ENCODE peak calls at places on chromosomes 12 and 14, in eight cellular contexts. One of them, this sample, is unnamed.

GRCh38 chr12:130613831-130614230 is 102.3 kb downstream of the RIMBP2 start:
- DNase-seq in IMR-90: no peak
- DNase-seq in epithelial cell of esophagus: no peak
- DNase-seq in heart left ventricle: no peak
- DNase-seq in skeletal muscle cell: no peak
- DNase-seq in adrenal gland: no peak
- DNase-seq in A549: no peak
- DNase-seq in OCI-LY7: no peak
- DNase-seq in this sample: no peak

GRCh38 chr12:58889557-58889956 is 30.7 kb downstream of the LRIG3 start:
- DNase-seq in IMR-90: no peak
- DNase-seq in epithelial cell of esophagus: no peak
- DNase-seq in heart left ventricle: no peak
- DNase-seq in skeletal muscle cell: no peak
- DNase-seq in adrenal gland: no peak
- DNase-seq in A549: no peak
- DNase-seq in OCI-LY7: no peak
- DNase-seq in this sample: no peak

GRCh38 chr12:4809449-4810218 is 89.4 kb downstream of the GALNT8 start:
- DNase-seq in IMR-90: no peak
- DNase-seq in epithelial cell of esophagus: no peak
- DNase-seq in heart left ventricle: no peak
- DNase-seq in skeletal muscle cell: no peak
- DNase-seq in adrenal gland: no peak
- DNase-seq in A549: no peak
- DNase-seq in OCI-LY7: no peak
- DNase-seq in this sample: no peak

GRCh38 chr14:52351561-52352491 is 37.7 kb downstream of the PTGER2 start:
- DNase-seq in IMR-90: peak; percentile 41
- DNase-seq in epithelial cell of esophagus: no peak
- DNase-seq in heart left ventricle: no peak
- DNase-seq in skeletal muscle cell: peak; percentile 92
- DNase-seq in adrenal gland: no peak
- DNase-seq in A549: peak; percentile 75
- DNase-seq in OCI-LY7: no peak
- DNase-seq in this sample: peak; percentile 86

GRCh38 chr14:105294142-105294597 is 6.6 kb downstream of the BRF1 start:
- DNase-seq in IMR-90: peak; percentile 50
- DNase-seq in epithelial cell of esophagus: no peak
- DNase-seq in heart left ventricle: peak; percentile 80
- DNase-seq in skeletal muscle cell: no peak
- DNase-seq in adrenal gland: peak; percentile 76
- DNase-seq in A549: no peak
- DNase-seq in OCI-LY7: peak; percentile 71
- DNase-seq in this sample: peak; percentile 51

GRCh38 chr12:108679282-108679681 is 45.6 kb upstream of the SELPLG start:
- DNase-seq in IMR-90: no peak
- DNase-seq in epithelial cell of esophagus: no peak
- DNase-seq in heart left ventricle: no peak
- DNase-seq in skeletal muscle cell: no peak
- DNase-seq in adrenal gland: no peak
- DNase-seq in A549: no peak
- DNase-seq in OCI-LY7: peak; percentile 36
- DNase-seq in this sample: no peak

GRCh38 chr12:3191450-3191849 is 114.3 kb downstream of the TSPAN9 start:
- DNase-seq in IMR-90: no peak
- DNase-seq in epithelial cell of esophagus: no peak
- DNase-seq in heart left ventricle: no peak
- DNase-seq in skeletal muscle cell: no peak
- DNase-seq in adrenal gland: no peak
- DNase-seq in A549: no peak
- DNase-seq in OCI-LY7: no peak
- DNase-seq in this sample: no peak

GRCh38 chr14:31568151-31568550 is 6.9 kb downstream of the NUBPL start:
- DNase-seq in IMR-90: peak; percentile 70
- DNase-seq in epithelial cell of esophagus: no peak
- DNase-seq in heart left ventricle: no peak
- DNase-seq in skeletal muscle cell: no peak
- DNase-seq in adrenal gland: no peak
- DNase-seq in A549: no peak
- DNase-seq in OCI-LY7: no peak
- DNase-seq in this sample: peak; percentile 61

GRCh38 chr14:97196336-97196735 is 399.2 kb downstream of the VRK1 start:
- DNase-seq in IMR-90: no peak
- DNase-seq in epithelial cell of esophagus: no peak
- DNase-seq in heart left ventricle: no peak
- DNase-seq in skeletal muscle cell: no peak
- DNase-seq in adrenal gland: no peak
- DNase-seq in A549: no peak
- DNase-seq in OCI-LY7: no peak
- DNase-seq in this sample: no peak

GRCh38 chr12:51171884-51172514 is 936 bp downstream of the TFCP2 start:
- DNase-seq in IMR-90: peak; percentile 48
- DNase-seq in epithelial cell of esophagus: peak; percentile 28
- DNase-seq in heart left ventricle: no peak
- DNase-seq in skeletal muscle cell: no peak
- DNase-seq in adrenal gland: peak; percentile 30
- DNase-seq in A549: no peak
- DNase-seq in OCI-LY7: peak; percentile 22
- DNase-seq in this sample: peak; percentile 25

GRCh38 chr12:21940972-21941521 is at the start of gene ABCC9:
- DNase-seq in IMR-90: peak; percentile 33
- DNase-seq in epithelial cell of esophagus: peak; percentile 4
- DNase-seq in heart left ventricle: peak; percentile 79
- DNase-seq in skeletal muscle cell: no peak
- DNase-seq in adrenal gland: no peak
- DNase-seq in A549: no peak
- DNase-seq in OCI-LY7: no peak
- DNase-seq in this sample: peak; percentile 20

GRCh38 chr14:55101698-55102097 is 27.4 kb upstream of the LGALS3 start:
- DNase-seq in IMR-90: no peak
- DNase-seq in epithelial cell of esophagus: no peak
- DNase-seq in heart left ventricle: no peak
- DNase-seq in skeletal muscle cell: no peak
- DNase-seq in adrenal gland: no peak
- DNase-seq in A549: no peak
- DNase-seq in OCI-LY7: no peak
- DNase-seq in this sample: no peak

GRCh38 chr14:55102141-55102547 is 26.9 kb upstream of the LGALS3 start:
- DNase-seq in IMR-90: peak; percentile 96
- DNase-seq in epithelial cell of esophagus: peak; percentile 88
- DNase-seq in heart left ventricle: peak; percentile 77
- DNase-seq in skeletal muscle cell: peak; percentile 100
- DNase-seq in adrenal gland: peak; percentile 49
- DNase-seq in A549: peak; percentile 84
- DNase-seq in OCI-LY7: peak; percentile 94
- DNase-seq in this sample: peak; percentile 100

GRCh38 chr14:55097894-55098560 is 31.0 kb upstream of the LGALS3 start:
- DNase-seq in IMR-90: no peak
- DNase-seq in epithelial cell of esophagus: peak; percentile 75
- DNase-seq in heart left ventricle: no peak
- DNase-seq in skeletal muscle cell: no peak
- DNase-seq in adrenal gland: peak; percentile 57
- DNase-seq in A549: no peak
- DNase-seq in OCI-LY7: peak; percentile 41
- DNase-seq in this sample: no peak

GRCh38 chr14:55099741-55100140 is 29.3 kb upstream of the LGALS3 start:
- DNase-seq in IMR-90: peak; percentile 55
- DNase-seq in epithelial cell of esophagus: peak; percentile 68
- DNase-seq in heart left ventricle: no peak
- DNase-seq in skeletal muscle cell: peak; percentile 34
- DNase-seq in adrenal gland: no peak
- DNase-seq in A549: no peak
- DNase-seq in OCI-LY7: no peak
- DNase-seq in this sample: peak; percentile 72

GRCh38 chr14:55098561-55098898 is 30.5 kb upstream of the LGALS3 start:
- DNase-seq in IMR-90: no peak
- DNase-seq in epithelial cell of esophagus: no peak
- DNase-seq in heart left ventricle: no peak
- DNase-seq in skeletal muscle cell: no peak
- DNase-seq in adrenal gland: no peak
- DNase-seq in A549: no peak
- DNase-seq in OCI-LY7: no peak
- DNase-seq in this sample: no peak
- H3K4me3 ChIP-seq in IMR-90: no peak overlapping the region
- H3K4me3 ChIP-seq in epithelial cell of esophagus: no peak overlapping the region
- H3K4me3 ChIP-seq in heart left ventricle: no peak overlapping the region
- H3K4me3 ChIP-seq in skeletal muscle cell: no peak overlapping the region
- H3K4me3 ChIP-seq in adrenal gland: no peak overlapping the region
- H3K4me3 ChIP-seq in A549: no peak overlapping the region
- H3K4me3 ChIP-seq in OCI-LY7: no peak overlapping the region
- H3K4me3 ChIP-seq in this sample: no peak overlapping the region

GRCh38 chr12:9864913-9865675 is 4.1 kb downstream of the CLEC2B start:
- DNase-seq in IMR-90: no peak
- DNase-seq in epithelial cell of esophagus: no peak
- DNase-seq in heart left ventricle: no peak
- DNase-seq in skeletal muscle cell: no peak
- DNase-seq in adrenal gland: no peak
- DNase-seq in A549: no peak
- DNase-seq in OCI-LY7: no peak
- DNase-seq in this sample: no peak
- H3K4me3 ChIP-seq in IMR-90: no peak overlapping the region
- H3K4me3 ChIP-seq in epithelial cell of esophagus: no peak overlapping the region
- H3K4me3 ChIP-seq in heart left ventricle: peak overlapping the region; percentile 60
- H3K4me3 ChIP-seq in skeletal muscle cell: no peak overlapping the region
- H3K4me3 ChIP-seq in adrenal gland: no peak overlapping the region
- H3K4me3 ChIP-seq in A549: no peak overlapping the region
- H3K4me3 ChIP-seq in OCI-LY7: peak overlapping the region; percentile 11
- H3K4me3 ChIP-seq in this sample: no peak overlapping the region

GRCh38 chr12:18165889-18166288 is 75.9 kb upstream of the RERGL start:
- DNase-seq in IMR-90: no peak
- DNase-seq in epithelial cell of esophagus: no peak
- DNase-seq in heart left ventricle: no peak
- DNase-seq in skeletal muscle cell: no peak
- DNase-seq in adrenal gland: no peak
- DNase-seq in A549: no peak
- DNase-seq in OCI-LY7: no peak
- DNase-seq in this sample: peak; percentile 4
- H3K4me3 ChIP-seq in IMR-90: peak overlapping the region; percentile 7
- H3K4me3 ChIP-seq in epithelial cell of esophagus: no peak overlapping the region
- H3K4me3 ChIP-seq in heart left ventricle: no peak overlapping the region
- H3K4me3 ChIP-seq in skeletal muscle cell: no peak overlapping the region
- H3K4me3 ChIP-seq in adrenal gland: no peak overlapping the region
- H3K4me3 ChIP-seq in A549: no peak overlapping the region
- H3K4me3 ChIP-seq in OCI-LY7: no peak overlapping the region
- H3K4me3 ChIP-seq in this sample: peak overlapping the region; percentile 27

GRCh38 chr12:116381240-116381743 is 103.8 kb upstream of the MED13L start:
- DNase-seq in IMR-90: no peak
- DNase-seq in epithelial cell of esophagus: no peak
- DNase-seq in heart left ventricle: no peak
- DNase-seq in skeletal muscle cell: no peak
- DNase-seq in adrenal gland: no peak
- DNase-seq in A549: no peak
- DNase-seq in OCI-LY7: no peak
- DNase-seq in this sample: no peak
- H3K4me3 ChIP-seq in IMR-90: no peak overlapping the region
- H3K4me3 ChIP-seq in epithelial cell of esophagus: no peak overlapping the region
- H3K4me3 ChIP-seq in heart left ventricle: no peak overlapping the region
- H3K4me3 ChIP-seq in skeletal muscle cell: peak overlapping the region; percentile 3
- H3K4me3 ChIP-seq in adrenal gland: no peak overlapping the region
- H3K4me3 ChIP-seq in A549: peak overlapping the region; percentile 17
- H3K4me3 ChIP-seq in OCI-LY7: no peak overlapping the region
- H3K4me3 ChIP-seq in this sample: peak overlapping the region; percentile 25

DNA sequence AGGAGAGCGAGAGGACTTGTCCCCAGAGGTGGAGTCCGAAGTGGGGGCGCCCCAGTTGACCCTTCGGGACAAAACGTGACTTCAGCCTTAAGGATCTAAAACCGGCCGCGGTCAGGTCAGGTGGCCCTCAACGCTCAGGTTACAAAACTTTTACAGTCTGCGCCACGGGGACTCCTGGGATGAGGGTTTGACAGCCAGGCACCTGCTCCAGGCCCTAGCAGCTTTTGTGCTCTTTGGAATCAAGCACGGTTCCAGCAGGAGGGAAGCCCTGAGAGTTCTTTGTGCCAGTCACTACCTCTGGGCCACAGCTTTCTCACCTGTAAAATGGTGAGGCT is 337 bp downstream of the ZC2HC1C start:
- DNase-seq in IMR-90: no peak
- DNase-seq in epithelial cell of esophagus: no peak
- DNase-seq in heart left ventricle: no peak
- DNase-seq in skeletal muscle cell: no peak
- DNase-seq in adrenal gland: no peak
- DNase-seq in A549: no peak
- DNase-seq in OCI-LY7: no peak
- DNase-seq in this sample: no peak
- H3K4me3 ChIP-seq in IMR-90: peak overlapping the region; percentile 52
- H3K4me3 ChIP-seq in epithelial cell of esophagus: peak overlapping the region; percentile 50
- H3K4me3 ChIP-seq in heart left ventricle: peak overlapping the region; percentile 67
- H3K4me3 ChIP-seq in skeletal muscle cell: peak overlapping the region; percentile 59
- H3K4me3 ChIP-seq in adrenal gland: no peak overlapping the region
- H3K4me3 ChIP-seq in A549: peak overlapping the region; percentile 61
- H3K4me3 ChIP-seq in OCI-LY7: peak overlapping the region; percentile 71
- H3K4me3 ChIP-seq in this sample: peak overlapping the region; percentile 68

GRCh38 chr14:68970736-68971135 is 8.4 kb downstream of the ACTN1 start:
- DNase-seq in IMR-90: no peak
- DNase-seq in epithelial cell of esophagus: no peak
- DNase-seq in heart left ventricle: no peak
- DNase-seq in skeletal muscle cell: no peak
- DNase-seq in adrenal gland: no peak
- DNase-seq in A549: no peak
- DNase-seq in OCI-LY7: no peak
- DNase-seq in this sample: no peak
- H3K4me3 ChIP-seq in IMR-90: no peak overlapping the region
- H3K4me3 ChIP-seq in epithelial cell of esophagus: no peak overlapping the region
- H3K4me3 ChIP-seq in heart left ventricle: no peak overlapping the region
- H3K4me3 ChIP-seq in skeletal muscle cell: no peak overlapping the region
- H3K4me3 ChIP-seq in adrenal gland: no peak overlapping the region
- H3K4me3 ChIP-seq in A549: no peak overlapping the region
- H3K4me3 ChIP-seq in OCI-LY7: no peak overlapping the region
- H3K4me3 ChIP-seq in this sample: no peak overlapping the region

GRCh38 chr12:76247026-76247688 is 101.1 kb downstream of the BBS10 start:
- DNase-seq in IMR-90: no peak
- DNase-seq in epithelial cell of esophagus: no peak
- DNase-seq in heart left ventricle: no peak
- DNase-seq in skeletal muscle cell: peak; percentile 88
- DNase-seq in adrenal gland: no peak
- DNase-seq in A549: no peak
- DNase-seq in OCI-LY7: no peak
- DNase-seq in this sample: peak; percentile 60
- H3K4me3 ChIP-seq in IMR-90: no peak overlapping the region
- H3K4me3 ChIP-seq in epithelial cell of esophagus: no peak overlapping the region
- H3K4me3 ChIP-seq in heart left ventricle: no peak overlapping the region
- H3K4me3 ChIP-seq in skeletal muscle cell: no peak overlapping the region
- H3K4me3 ChIP-seq in adrenal gland: no peak overlapping the region
- H3K4me3 ChIP-seq in A549: no peak overlapping the region
- H3K4me3 ChIP-seq in OCI-LY7: no peak overlapping the region
- H3K4me3 ChIP-seq in this sample: no peak overlapping the region

This sample was measured in fibroblast of pulmonary artery.